ENCODE peak calls at places on chromosomes 6 and 20, in six cellular contexts. M is NCI-H2081; D is GM12864; I is stimulated activated CD8-positive, alpha-beta memory T cell treated with anti-CD3 and anti-CD28 coated beads, Interleukin-2, amount 100 ng/mL, for 1 hour; L is WTC11; A is psoas muscle. O is an unnamed sample.
A peak's percentile ranks its signal among the peaks of the same experiment; 100 is the strongest.

GRCh38 chr20:61613885-61614284 is 361.8 kb downstream of the CDH4 start:
- DNase-seq in M (no peak), D (no peak), I (no peak), L (no peak), A (no peak), O (no peak)

GRCh38 chr6:36350681-36351091 is 14.0 kb upstream of the BNIP5 start:
- DNase-seq in M (no peak), D (no peak), I (no peak), L (no peak), A (no peak), O (no peak)

GRCh38 chr6:157551041-157551832 is 170.2 kb downstream of the ZDHHC14 start:
- DNase-seq in M (no peak), D (no peak), I (no peak), L (no peak), A (no peak), O (no peak)

GRCh38 chr6:124073021-124073420 is 269.4 kb downstream of the NKAIN2 start:
- DNase-seq in M (no peak), D (no peak), I (no peak), L (peak; percentile 12), A (no peak), O (no peak)

GRCh38 chr20:3315110-3315509 is 76.1 kb upstream of the SLC4A11 start:
- DNase-seq in M (no peak), D (no peak), I (no peak), L (no peak), A (no peak), O (no peak)

GRCh38 chr6:4940416-4940815 is 63.4 kb downstream of the RPP40 start:
- DNase-seq in M (no peak), D (no peak), I (no peak), L (no peak), A (no peak), O (no peak)

GRCh38 chr6:21003780-21004541 is 469.7 kb downstream of the CDKAL1 start:
- DNase-seq in M (peak; percentile 86), D (peak; percentile 40), I (no peak), L (no peak), A (no peak), O (no peak)

GRCh38 chr20:39651645-39652340 is 689.6 kb downstream of the DHX35 start:
- DNase-seq in M (no peak), D (no peak), I (no peak), L (no peak), A (no peak), O (no peak)

GRCh38 chr20:20435453-20435852 is 67.5 kb downstream of the INSM1 start:
- DNase-seq in M (peak; percentile 37), D (no peak), I (no peak), L (no peak), A (no peak), O (no peak)

GRCh38 chr6:290111-290932 is 2.0 kb upstream of the DUSP22 start:
- DNase-seq in M (no peak), D (no peak), I (no peak), L (no peak), A (no peak), O (no peak)

GRCh38 chr6:33895988-33896387 is 92.2 kb upstream of the MLN start:
- DNase-seq in M (no peak), D (no peak), I (no peak), L (no peak), A (no peak), O (no peak)

GRCh38 chr6:108902389-108902792 is 54.2 kb downstream of the ARMC2 start:
- DNase-seq in M (no peak), D (no peak), I (no peak), L (no peak), A (no peak), O (no peak)

GRCh38 chr6:7589221-7589620 is 777 bp upstream of the SNRNP48 start:
- DNase-seq in M (no peak), D (no peak), I (no peak), L (no peak), A (no peak), O (no peak)

GRCh38 chr6:2850480-2851150 is 9.0 kb upstream of the SERPINB1 start:
- DNase-seq in M (no peak), D (no peak), I (no peak), L (no peak), A (no peak), O (no peak)

GRCh38 chr20:44664127-44664526 is 12.6 kb upstream of the ADA start:
- DNase-seq in M (no peak), D (no peak), I (no peak), L (no peak), A (no peak), O (no peak)

GRCh38 chr20:53660947-53661381 is 67.3 kb upstream of the ZNF217 start:
- DNase-seq in M (no peak), D (no peak), I (no peak), L (no peak), A (no peak), O (no peak)

GRCh38 chr6:138572200-138572875 is 73.0 kb upstream of the NHSL1 start:
- DNase-seq in M (peak; percentile 91), D (no peak), I (no peak), L (peak; percentile 64), A (peak; percentile 45), O (peak; percentile 67)

GRCh38 chr6:155171109-155171746 is 92.6 kb upstream of the CLDN20 start:
- DNase-seq in M (peak; percentile 13), D (peak; percentile 76), I (peak; percentile 20), L (no peak), A (peak; percentile 69), O (peak; percentile 34)

GRCh38 chr6:42368156-42368555 is 83.6 kb downstream of the TRERF1 start:
- DNase-seq in M (no peak), D (no peak), I (peak; percentile 36), L (no peak), A (no peak), O (no peak)

GRCh38 chr20:44079968-44080560 is 106.9 kb downstream of the JPH2 start:
- DNase-seq in M (no peak), D (no peak), I (no peak), L (no peak), A (no peak), O (no peak)

GRCh38 chr20:346033-346639 is 775 bp upstream of the NRSN2 start:
- DNase-seq in M (no peak), D (no peak), I (no peak), L (no peak), A (no peak), O (no peak)

GRCh38 chr6:126781582-126781981 is 336.9 kb upstream of the RSPO3 start:
- DNase-seq in M (no peak), D (no peak), I (no peak), L (no peak), A (no peak), O (no peak)

GRCh38 chr6:16355699-16356481 is 117.5 kb downstream of the GMPR start:
- DNase-seq in M (no peak), D (no peak), I (no peak), L (no peak), A (no peak), O (no peak)

GRCh38 chr6:21022343-21023107 is 488.3 kb downstream of the CDKAL1 start:
- DNase-seq in M (peak; percentile 96), D (peak; percentile 75), I (no peak), L (no peak), A (no peak), O (no peak)

GRCh38 chr6:163263998-163264661 is 150.4 kb upstream of the QKI start:
- DNase-seq in M (no peak), D (no peak), I (no peak), L (no peak), A (no peak), O (no peak)

GRCh38 chr20:4136967-4137334 is 121.6 kb upstream of the RNF24 start:
- DNase-seq in M (no peak), D (no peak), I (no peak), L (no peak), A (no peak), O (no peak)

GRCh38 chr6:142713959-142714358 is 231.0 kb downstream of the HIVEP2 start:
- DNase-seq in M (no peak), D (no peak), I (no peak), L (no peak), A (no peak), O (no peak)

GRCh38 chr6:152233547-152234320 is 403.4 kb downstream of the SYNE1 start:
- DNase-seq in M (no peak), D (no peak), I (no peak), L (no peak), A (no peak), O (no peak)

GRCh38 chr6:165774903-165775608 is 112.0 kb upstream of the PDE10A start:
- DNase-seq in M (peak; percentile 18), D (no peak), I (no peak), L (no peak), A (no peak), O (no peak)

GRCh38 chr20:63973636-63974401 is 4.1 kb upstream of the ZNF512B start:
- DNase-seq in M (peak; percentile 78), D (no peak), I (peak; percentile 49), L (peak; percentile 89), A (peak; percentile 89), O (peak; percentile 37)

GRCh38 chr6:44538131-44538835 is 150.8 kb downstream of the CDC5L start:
- DNase-seq in M (no peak), D (no peak), I (no peak), L (no peak), A (no peak), O (no peak)

GRCh38 chr20:34022154-34022842 is 28.6 kb downstream of the RALY start:
- DNase-seq in M (no peak), D (peak; percentile 19), I (no peak), L (no peak), A (no peak), O (no peak)

GRCh38 chr20:62876826-62877728 is 15.5 kb upstream of the TCFL5 start:
- DNase-seq in M (no peak), D (no peak), I (no peak), L (peak; percentile 51), A (peak; percentile 82), O (no peak)

GRCh38 chr6:121405306-121405705 is 30.1 kb upstream of the GJA1 start:
- DNase-seq in M (no peak), D (no peak), I (no peak), L (no peak), A (no peak), O (no peak)

GRCh38 chr6:129006685-129007514 is 124.0 kb downstream of the LAMA2 start:
- DNase-seq in M (no peak), D (no peak), I (no peak), L (no peak), A (no peak), O (no peak)

GRCh38 chr20:7879883-7880282 is 60.4 kb downstream of the HAO1 start:
- DNase-seq in M (peak; percentile 47), D (no peak), I (no peak), L (no peak), A (no peak), O (no peak)

GRCh38 chr6:42451146-42451594 is 556 bp downstream of the TRERF1 start:
- DNase-seq in M (no peak), D (no peak), I (no peak), L (no peak), A (no peak), O (no peak)

GRCh38 chr6:170007468-170008240 is 256.2 kb downstream of the ERMARD start:
- DNase-seq in M (no peak), D (no peak), I (no peak), L (peak; percentile 44), A (no peak), O (no peak)

GRCh38 chr6:164962805-164963204 is 346.6 kb downstream of the C6orf118 start:
- DNase-seq in M (no peak), D (no peak), I (no peak), L (no peak), A (no peak), O (no peak)